ENCODE peak calls at places on chromosomes 2 and 18, in seven cellular contexts. I is epithelial cell of esophagus, P is GM23338, D is astrocyte of the cerebellum, Y is HFF-Myc, G is gastrocnemius medialis, U is lower lobe of right lung. C is an unnamed sample.
A peak's percentile ranks its signal among the peaks of the same experiment; 100 is the strongest.

GRCh38 chr2:149040451-149040850 is 2.0 kb downstream of the LYPD6B start:
- DNase-seq in I (peak; percentile 59), P (peak; percentile 89), D (no peak), Y (no peak), G (no peak), U (no peak), C (no peak)

GRCh38 chr2:150811259-150811912 is 323.9 kb upstream of the RND3 start:
- DNase-seq in I (peak; percentile 63), P (no peak), D (no peak), Y (no peak), G (peak; percentile 11), U (no peak), C (peak; percentile 13)

GRCh38 chr2:28716265-28716865 is 35.3 kb upstream of the PPP1CB start:
- DNase-seq in I (peak; percentile 98), P (no peak), D (peak; percentile 85), Y (peak; percentile 77), G (peak; percentile 71), U (no peak), C (peak; percentile 63)

GRCh38 chr2:128781166-128781887 is 462.7 kb upstream of the HS6ST1 start:
- DNase-seq in I (no peak), P (no peak), D (no peak), Y (no peak), G (no peak), U (no peak), C (no peak)

GRCh38 chr2:241649414-241649813 is 11.9 kb downstream of the ATG4B start:
- DNase-seq in I (no peak), P (no peak), D (no peak), Y (no peak), G (no peak), U (no peak), C (no peak)

GRCh38 chr18:55582325-55582724 is 5.7 kb downstream of the TCF4 start:
- DNase-seq in I (no peak), P (peak; percentile 82), D (no peak), Y (no peak), G (no peak), U (no peak), C (no peak)

GRCh38 chr18:23617412-23618009 is 31.2 kb upstream of the NPC1 start:
- DNase-seq in I (no peak), P (no peak), D (no peak), Y (no peak), G (no peak), U (no peak), C (no peak)

GRCh38 chr2:30273574-30273929 is 42.2 kb downstream of the LBH start:
- DNase-seq in I (peak; percentile 45), P (no peak), D (no peak), Y (no peak), G (no peak), U (no peak), C (no peak)

GRCh38 chr2:37775908-37776250 is 104.4 kb upstream of the CDC42EP3 start:
- DNase-seq in I (peak; percentile 91), P (peak; percentile 6), D (peak; percentile 62), Y (no peak), G (no peak), U (no peak), C (no peak)

GRCh38 chr2:191322838-191323506 is 77.8 kb downstream of the MYO1B start:
- DNase-seq in I (no peak), P (no peak), D (no peak), Y (no peak), G (no peak), U (no peak), C (no peak)

GRCh38 chr2:223047260-223047761 is 4.7 kb upstream of the KCNE4 start:
- DNase-seq in I (peak; percentile 35), P (no peak), D (no peak), Y (no peak), G (no peak), U (no peak), C (peak; percentile 93)

GRCh38 chr2:145411493-145411892 is 891.6 kb upstream of the ZEB2 start:
- DNase-seq in I (no peak), P (no peak), D (no peak), Y (no peak), G (no peak), U (no peak), C (no peak)

GRCh38 chr2:5777089-5777488 is 84.9 kb downstream of the SOX11 start:
- DNase-seq in I (peak; percentile 49), P (no peak), D (no peak), Y (no peak), G (no peak), U (peak; percentile 59), C (no peak)

GRCh38 chr2:242004223-242004901 is 134.8 kb downstream of the RTP5 start:
- DNase-seq in I (no peak), P (no peak), D (no peak), Y (no peak), G (no peak), U (no peak), C (no peak)

GRCh38 chr2:28664120-28664842 is 87.3 kb upstream of the PPP1CB start:
- DNase-seq in I (peak; percentile 29), P (no peak), D (no peak), Y (no peak), G (no peak), U (no peak), C (no peak)

GRCh38 chr2:150598383-150598782 is 110.9 kb upstream of the RND3 start:
- DNase-seq in I (no peak), P (no peak), D (no peak), Y (no peak), G (no peak), U (no peak), C (no peak)

GRCh38 chr18:46070683-46071614 is 1.1 kb downstream of the PSTPIP2 start:
- DNase-seq in I (no peak), P (peak; percentile 8), D (no peak), Y (no peak), G (no peak), U (no peak), C (no peak)

GRCh38 chr18:45517181-45517741 is 98.0 kb upstream of the SLC14A2 start:
- DNase-seq in I (no peak), P (no peak), D (peak; percentile 96), Y (no peak), G (peak; percentile 38), U (no peak), C (peak; percentile 71)

GRCh38 chr2:95056461-95057459 is 31.3 kb downstream of the MAL start:
- DNase-seq in I (no peak), P (no peak), D (no peak), Y (no peak), G (no peak), U (no peak), C (no peak)

DNA sequence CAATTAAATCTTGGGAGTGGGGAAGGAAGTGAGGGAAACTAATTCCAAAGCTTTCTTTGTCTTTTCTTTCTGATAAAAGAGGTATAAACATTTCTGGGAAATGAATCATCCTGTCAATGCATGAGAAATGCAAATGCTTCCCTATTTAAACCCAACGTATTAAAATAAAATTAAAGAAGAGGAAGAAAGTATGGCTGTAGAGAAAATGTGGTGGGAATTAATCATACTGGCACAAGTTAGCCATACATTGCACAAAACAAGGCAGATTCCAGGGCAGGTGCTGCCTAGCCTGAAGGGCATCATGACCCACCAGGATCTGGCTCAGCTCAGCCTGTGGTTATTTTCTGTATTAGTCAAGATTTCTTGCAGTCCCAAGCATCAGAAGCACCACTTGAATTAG is 338.0 kb downstream of the NYAP2 start:
- DNase-seq in I (peak; percentile 82), P (no peak), D (peak; percentile 18), Y (no peak), G (no peak), U (no peak), C (no peak)
- H3K4me3 ChIP-seq in I (no peak overlapping the region), P (no peak overlapping the region), D (no peak overlapping the region), Y (no peak overlapping the region), G (no peak overlapping the region), U (no peak overlapping the region), C (no peak overlapping the region)

GRCh38 chr2:205232086-205232485 is 450.2 kb upstream of the NRP2 start:
- DNase-seq in I (no peak), P (no peak), D (no peak), Y (no peak), G (no peak), U (no peak), C (no peak)

GRCh38 chr2:205235434-205235833 is 446.9 kb upstream of the NRP2 start:
- DNase-seq in I (peak; percentile 90), P (no peak), D (no peak), Y (no peak), G (no peak), U (no peak), C (no peak)

GRCh38 chr2:205237524-205237923 is 444.8 kb upstream of the NRP2 start:
- DNase-seq in I (no peak), P (peak; percentile 58), D (no peak), Y (no peak), G (no peak), U (no peak), C (no peak)
- TF ChIP-seq CTCF in I (no peak), P (no peak), D (no peak), Y (no peak), G (no peak), U (no peak), C (no peak)

GRCh38 chr2:132417430-132418035 is 928 bp downstream of the GPR39 start:
- DNase-seq in I (no peak), P (no peak), D (no peak), Y (no peak), G (no peak), U (no peak), C (no peak)

GRCh38 chr2:132420776-132421175 is 4.2 kb downstream of the GPR39 start:
- DNase-seq in I (peak; percentile 32), P (no peak), D (no peak), Y (no peak), G (no peak), U (no peak), C (no peak)

GRCh38 chr2:132415256-132416079 is 1.1 kb upstream of the GPR39 start:
- DNase-seq in I (peak; percentile 58), P (peak; percentile 52), D (no peak), Y (peak; percentile 40), G (no peak), U (no peak), C (no peak)

GRCh38 chr2:132416080-132416911 is at the start of gene GPR39:
- DNase-seq in I (peak; percentile 99), P (peak; percentile 84), D (peak; percentile 91), Y (peak; percentile 80), G (peak; percentile 26), U (peak; percentile 94), C (peak; percentile 84)

DNA sequence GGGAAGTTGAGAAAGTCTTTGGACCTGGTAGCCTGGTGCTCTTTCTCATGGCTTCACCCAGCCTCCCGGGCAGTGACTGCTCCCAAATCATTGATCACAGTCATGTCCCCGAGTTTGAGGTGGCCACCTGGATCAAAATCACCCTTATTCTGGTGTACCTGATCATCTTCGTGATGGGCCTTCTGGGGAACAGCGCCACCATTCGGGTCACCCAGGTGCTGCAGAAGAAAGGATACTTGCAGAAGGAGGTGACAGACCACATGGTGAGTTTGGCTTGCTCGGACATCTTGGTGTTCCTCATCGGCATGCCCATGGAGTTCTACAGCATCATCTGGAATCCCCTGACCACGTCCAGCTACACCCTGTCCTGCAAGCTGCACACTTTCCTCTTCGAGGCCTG is 391 bp downstream of the GPR39 start:
- DNase-seq in I (no peak), P (no peak), D (no peak), Y (no peak), G (no peak), U (no peak), C (no peak)
- H3K4me3 ChIP-seq in I (peak overlapping the region; percentile 52), P (peak overlapping the region; percentile 70), D (peak overlapping the region; percentile 40), Y (peak overlapping the region; percentile 46), G (no peak overlapping the region), U (peak overlapping the region; percentile 63), C (no peak overlapping the region)

DNA sequence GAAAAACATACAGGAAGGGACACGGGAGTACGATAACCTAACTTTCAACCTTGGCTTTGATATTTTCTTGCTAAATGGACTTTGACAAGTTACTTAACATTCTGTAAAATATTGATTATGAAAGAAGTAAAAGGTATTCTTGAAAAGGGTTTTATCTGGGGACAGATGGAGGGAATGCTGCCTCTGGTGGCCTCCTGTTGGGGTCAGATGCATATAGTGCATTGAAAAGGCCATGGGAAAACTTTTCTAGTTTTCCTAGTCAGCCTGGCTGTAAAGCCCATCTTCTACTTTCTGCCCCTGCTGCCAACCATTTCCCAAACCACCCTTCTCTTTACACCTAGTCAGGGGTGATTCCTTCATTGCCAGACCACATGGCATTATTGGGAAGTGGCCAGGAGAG is 22.2 kb upstream of the MSTN start:
- DNase-seq in I (no peak), P (peak; percentile 29), D (no peak), Y (no peak), G (no peak), U (no peak), C (no peak)
- TF ChIP-seq CTCF in I (no peak), P (peak; percentile 30), D (no peak), Y (no peak), G (no peak), U (no peak), C (no peak)